ENCODE peak calls at places on chromosomes 7 and 10, in five cellular contexts. O is A549; L is AG04449; E is stimulated activated CD8-positive, alpha-beta memory T cell treated with anti-CD3 and anti-CD28 coated beads, Interleukin-7, amount 100 ng/mL, for 1 hour; Q is cardiac muscle cell. X is an unnamed sample.

GRCh38 chr10:91604462-91604935 is 28.4 kb downstream of the PPP1R3C start:
- DNase-seq in L (no peak), E (no peak), Q (no peak), O (no peak), X (peak; percentile 59)

GRCh38 chr10:17075510-17075909 is 54.1 kb downstream of the CUBN start:
- DNase-seq in L (peak; percentile 83), O (peak; percentile 73), E (no peak), Q (no peak), X (peak; percentile 21)

GRCh38 chr7:42227523-42227922 is 9.5 kb downstream of the GLI3 start:
- DNase-seq in Q (peak; percentile 30), O (no peak), E (no peak), L (no peak), X (no peak)

GRCh38 chr7:25167262-25167843 is 42.3 kb upstream of the CYCS start:
- DNase-seq in Q (no peak), O (no peak), E (no peak), L (no peak), X (peak; percentile 70)

GRCh38 chr10:117796394-117796793 is 250.3 kb downstream of the RAB11FIP2 start:
- DNase-seq in O (no peak), L (no peak), E (no peak), Q (no peak), X (no peak)

GRCh38 chr10:8183241-8183704 is 128.8 kb downstream of the GATA3 start:
- DNase-seq in Q (no peak), E (no peak), L (no peak), O (no peak), X (no peak)

GRCh38 chr10:12056758-12057157 is 12.0 kb upstream of the DHTKD1 start:
- DNase-seq in L (no peak), E (no peak), O (no peak), Q (no peak), X (no peak)

GRCh38 chr7:105806592-105807266 is 69.7 kb downstream of the ATXN7L1 start:
- DNase-seq in Q (no peak), E (peak; percentile 29), O (peak; percentile 43), L (no peak), X (peak; percentile 78)